ENCODE peak calls at places on chromosomes 13 and 19, in four cellular contexts. One of them, this sample, is unnamed.

GRCh38 chr19:15107056-15108010 is at the start of gene SYDE1:
- DNase-seq in K562: no peak
- DNase-seq in SK-N-SH: peak; percentile 88
- DNase-seq in GM12878: no peak
- DNase-seq in this sample: peak; percentile 68

GRCh38 chr19:33997690-33998089 is 174.6 kb upstream of the LSM14A start:
- DNase-seq in K562: no peak
- DNase-seq in SK-N-SH: no peak
- DNase-seq in GM12878: no peak
- DNase-seq in this sample: no peak

GRCh38 chr13:75308222-75308621 is 173.7 kb downstream of the TBC1D4 start:
- DNase-seq in K562: no peak
- DNase-seq in SK-N-SH: no peak
- DNase-seq in GM12878: no peak
- DNase-seq in this sample: no peak

GRCh38 chr13:24159362-24159761 is 1.2 kb upstream of the SPATA13 start:
- DNase-seq in K562: peak; percentile 7
- DNase-seq in SK-N-SH: no peak
- DNase-seq in GM12878: no peak
- DNase-seq in this sample: no peak

GRCh38 chr13:97224544-97225324 is 2.6 kb downstream of the MBNL2 start:
- DNase-seq in K562: peak; percentile 42
- DNase-seq in SK-N-SH: no peak
- DNase-seq in GM12878: no peak
- DNase-seq in this sample: peak; percentile 30

GRCh38 chr19:50258918-50259372 is 55.5 kb downstream of the MYH14 start:
- DNase-seq in K562: peak; percentile 67
- DNase-seq in SK-N-SH: peak; percentile 71
- DNase-seq in GM12878: no peak
- DNase-seq in this sample: peak; percentile 70

GRCh38 chr19:11242864-11243797 is 3.7 kb downstream of the ANGPTL8 start:
- DNase-seq in K562: peak; percentile 99
- DNase-seq in SK-N-SH: peak; percentile 100
- DNase-seq in GM12878: peak; percentile 4
- DNase-seq in this sample: peak; percentile 99

GRCh38 chr13:37138169-37138568 is 32.7 kb upstream of the CSNK1A1L start:
- DNase-seq in K562: no peak
- DNase-seq in SK-N-SH: no peak
- DNase-seq in GM12878: no peak
- DNase-seq in this sample: peak; percentile 15

GRCh38 chr13:50119593-50119992 is 104.3 kb downstream of the KCNRG start:
- DNase-seq in K562: no peak
- DNase-seq in SK-N-SH: peak; percentile 48
- DNase-seq in GM12878: no peak
- DNase-seq in this sample: no peak

GRCh38 chr13:84609716-84610115 is 727.4 kb upstream of the SLITRK1 start:
- DNase-seq in K562: no peak
- DNase-seq in SK-N-SH: no peak
- DNase-seq in GM12878: no peak
- DNase-seq in this sample: no peak

GRCh38 chr19:13042443-13043130 is 47.3 kb downstream of the NFIX start:
- DNase-seq in K562: no peak
- DNase-seq in SK-N-SH: no peak
- DNase-seq in GM12878: no peak
- DNase-seq in this sample: no peak

GRCh38 chr13:51793570-51794273 is 10.2 kb downstream of the DHRS12 start:
- DNase-seq in K562: peak; percentile 29
- DNase-seq in SK-N-SH: no peak
- DNase-seq in GM12878: peak; percentile 70
- DNase-seq in this sample: no peak
- TF ChIP-seq FOXM1 in K562: no peak
- TF ChIP-seq FOXM1 in SK-N-SH: no peak
- TF ChIP-seq FOXM1 in GM12878: peak; percentile 40
- TF ChIP-seq FOXM1 in this sample: no peak

GRCh38 chr19:871446-872265 is 12.2 kb downstream of the CFD start:
- DNase-seq in K562: peak; percentile 60
- DNase-seq in SK-N-SH: peak; percentile 75
- DNase-seq in GM12878: no peak
- DNase-seq in this sample: peak; percentile 43

GRCh38 chr19:872266-872951 is 12.9 kb downstream of the CFD start:
- DNase-seq in K562: peak; percentile 76
- DNase-seq in SK-N-SH: no peak
- DNase-seq in GM12878: peak; percentile 36
- DNase-seq in this sample: peak; percentile 76

GRCh38 chr19:870963-871401 is 11.5 kb downstream of the CFD start:
- DNase-seq in K562: no peak
- DNase-seq in SK-N-SH: peak; percentile 93
- DNase-seq in GM12878: no peak
- DNase-seq in this sample: no peak

GRCh38 chr19:875265-875879 is 15.9 kb downstream of the CFD start:
- DNase-seq in K562: peak; percentile 36
- DNase-seq in SK-N-SH: no peak
- DNase-seq in GM12878: no peak
- DNase-seq in this sample: no peak

GRCh38 chr19:873084-874019 is 13.9 kb downstream of the CFD start:
- DNase-seq in K562: peak; percentile 74
- DNase-seq in SK-N-SH: peak; percentile 68
- DNase-seq in GM12878: peak; percentile 32
- DNase-seq in this sample: peak; percentile 46
- TF ChIP-seq FOXM1 in K562: no peak
- TF ChIP-seq FOXM1 in SK-N-SH: no peak
- TF ChIP-seq FOXM1 in GM12878: no peak
- TF ChIP-seq FOXM1 in this sample: no peak

DNA sequence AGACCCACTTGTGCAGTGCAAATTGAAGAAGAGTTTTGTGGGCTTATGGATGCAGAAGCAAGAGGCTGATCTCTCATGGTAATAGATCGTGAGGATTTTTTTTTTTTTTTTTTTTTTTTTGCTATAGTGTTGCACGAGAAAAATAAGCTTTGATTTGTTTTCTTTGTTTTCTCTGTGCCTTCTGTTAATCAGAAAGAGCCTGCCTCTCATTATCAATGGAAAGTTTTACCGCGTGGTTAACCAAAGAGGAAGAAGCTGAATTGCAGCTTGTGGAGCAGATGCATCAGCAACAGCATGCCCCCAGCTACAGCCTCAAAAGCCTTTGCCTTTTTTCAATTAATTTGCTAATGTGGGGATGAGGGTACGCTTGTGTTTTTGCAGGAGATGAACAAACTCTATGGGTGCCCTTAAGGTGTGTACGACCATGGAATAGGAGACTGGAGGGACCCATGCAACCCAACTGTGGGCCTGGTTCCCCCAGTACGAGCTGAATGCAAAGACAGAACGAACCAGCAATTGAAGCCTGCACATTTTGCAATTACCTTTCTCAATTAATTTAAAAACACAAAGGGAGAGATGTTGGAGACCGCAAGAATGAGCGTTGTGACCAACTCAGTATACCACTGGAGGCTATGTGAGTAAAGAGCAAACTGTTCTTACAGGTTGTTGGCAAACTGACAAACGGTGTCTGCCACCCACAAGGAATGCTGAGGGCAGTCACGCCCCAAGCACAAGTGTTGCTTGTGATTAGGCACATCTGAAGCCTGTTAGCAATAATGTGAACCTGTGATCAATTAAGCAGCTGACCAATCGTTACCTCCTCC is 58.6 kb upstream of the SPRY2 start:
- DNase-seq in K562: no peak
- DNase-seq in SK-N-SH: no peak
- DNase-seq in GM12878: peak; percentile 17
- DNase-seq in this sample: no peak
- TF ChIP-seq FOXM1 in K562: no peak
- TF ChIP-seq FOXM1 in SK-N-SH: no peak
- TF ChIP-seq FOXM1 in GM12878: no peak
- TF ChIP-seq FOXM1 in this sample: no peak

GRCh38 chr19:48393196-48393558 is 291 bp upstream of the GRIN2D start:
- DNase-seq in K562: no peak
- DNase-seq in SK-N-SH: no peak
- DNase-seq in GM12878: no peak
- DNase-seq in this sample: no peak

GRCh38 chr19:48393559-48394330 is at the start of gene GRIN2D:
- DNase-seq in K562: peak; percentile 38
- DNase-seq in SK-N-SH: peak; percentile 78
- DNase-seq in GM12878: no peak
- DNase-seq in this sample: peak; percentile 46

GRCh38 chr19:48395499-48395898 is 2.0 kb downstream of the GRIN2D start:
- DNase-seq in K562: no peak
- DNase-seq in SK-N-SH: no peak
- DNase-seq in GM12878: no peak
- DNase-seq in this sample: no peak

GRCh38 chr19:48395170-48395455 is 1.6 kb downstream of the GRIN2D start:
- DNase-seq in K562: no peak
- DNase-seq in SK-N-SH: no peak
- DNase-seq in GM12878: no peak
- DNase-seq in this sample: no peak

GRCh38 chr19:48394331-48395169 is 1.1 kb downstream of the GRIN2D start:
- DNase-seq in K562: no peak
- DNase-seq in SK-N-SH: no peak
- DNase-seq in GM12878: no peak
- DNase-seq in this sample: no peak
- TF ChIP-seq FOXM1 in K562: no peak
- TF ChIP-seq FOXM1 in SK-N-SH: no peak
- TF ChIP-seq FOXM1 in GM12878: no peak
- TF ChIP-seq FOXM1 in this sample: no peak

GRCh38 chr19:29176981-29177754 is 35.8 kb downstream of the UQCRFS1 start:
- DNase-seq in K562: no peak
- DNase-seq in SK-N-SH: no peak
- DNase-seq in GM12878: no peak
- DNase-seq in this sample: no peak
- TF ChIP-seq FOXM1 in K562: no peak
- TF ChIP-seq FOXM1 in SK-N-SH: no peak
- TF ChIP-seq FOXM1 in GM12878: no peak
- TF ChIP-seq FOXM1 in this sample: no peak

This sample was measured in HEK293T.